ENCODE peak calls at places on chromosomes 7 and 10, in seven cellular contexts. One of them, this sample, is unnamed. For H3K4me1, the result is how much of the 10 kb centered on the place peaks cover.

GRCh38 chr10:101292194-101293006 is 61.6 kb upstream of the BTRC start:
- DNase-seq in transverse colon: no peak
- DNase-seq in IMR-90: no peak
- DNase-seq in hepatocyte: peak
- DNase-seq in upper lobe of left lung: peak
- DNase-seq in HepG2: no peak
- DNase-seq in endothelial cell of umbilical vein: peak
- DNase-seq in this sample: no peak

GRCh38 chr10:44994752-44995530 is 5.8 kb upstream of the ZNF22 start:
- DNase-seq in transverse colon: no peak
- DNase-seq in IMR-90: no peak
- DNase-seq in hepatocyte: no peak
- DNase-seq in upper lobe of left lung: no peak
- DNase-seq in HepG2: no peak
- DNase-seq in endothelial cell of umbilical vein: no peak
- DNase-seq in this sample: no peak

GRCh38 chr7:142516038-142516501 is 233.2 kb upstream of the PRSS1 start:
- DNase-seq in transverse colon: peak
- DNase-seq in IMR-90: peak
- DNase-seq in hepatocyte: peak
- DNase-seq in upper lobe of left lung: no peak
- DNase-seq in HepG2: peak
- DNase-seq in endothelial cell of umbilical vein: peak
- DNase-seq in this sample: peak

GRCh38 chr10:6128591-6129383 is 40.0 kb downstream of the RBM17 start:
- DNase-seq in transverse colon: no peak
- DNase-seq in IMR-90: peak
- DNase-seq in hepatocyte: peak
- DNase-seq in upper lobe of left lung: no peak
- DNase-seq in HepG2: no peak
- DNase-seq in endothelial cell of umbilical vein: peak
- DNase-seq in this sample: peak

GRCh38 chr10:33465747-33466146 is 131.3 kb upstream of the NRP1 start:
- DNase-seq in transverse colon: no peak
- DNase-seq in IMR-90: peak
- DNase-seq in hepatocyte: no peak
- DNase-seq in upper lobe of left lung: no peak
- DNase-seq in HepG2: no peak
- DNase-seq in endothelial cell of umbilical vein: no peak
- DNase-seq in this sample: no peak

GRCh38 chr10:18616337-18616736 is 35.0 kb downstream of the NSUN6 start:
- DNase-seq in transverse colon: no peak
- DNase-seq in IMR-90: no peak
- DNase-seq in hepatocyte: no peak
- DNase-seq in upper lobe of left lung: no peak
- DNase-seq in HepG2: no peak
- DNase-seq in endothelial cell of umbilical vein: peak
- DNase-seq in this sample: no peak

GRCh38 chr10:15345450-15345849 is 25.6 kb downstream of the FAM171A1 start:
- DNase-seq in transverse colon: no peak
- DNase-seq in IMR-90: no peak
- DNase-seq in hepatocyte: no peak
- DNase-seq in upper lobe of left lung: no peak
- DNase-seq in HepG2: no peak
- DNase-seq in endothelial cell of umbilical vein: no peak
- DNase-seq in this sample: no peak

GRCh38 chr7:91465595-91466061 is 201.4 kb downstream of the FZD1 start:
- DNase-seq in transverse colon: no peak
- DNase-seq in IMR-90: no peak
- DNase-seq in hepatocyte: no peak
- DNase-seq in upper lobe of left lung: no peak
- DNase-seq in HepG2: no peak
- DNase-seq in endothelial cell of umbilical vein: peak
- DNase-seq in this sample: no peak

GRCh38 chr7:46933596-46933995 is 648.3 kb downstream of the TNS3 start:
- DNase-seq in transverse colon: no peak
- DNase-seq in IMR-90: no peak
- DNase-seq in hepatocyte: no peak
- DNase-seq in upper lobe of left lung: no peak
- DNase-seq in HepG2: no peak
- DNase-seq in endothelial cell of umbilical vein: peak
- DNase-seq in this sample: no peak

GRCh38 chr10:89296227-89296648 is 5.6 kb upstream of the IFIT2 start:
- DNase-seq in transverse colon: no peak
- DNase-seq in IMR-90: peak
- DNase-seq in hepatocyte: no peak
- DNase-seq in upper lobe of left lung: no peak
- DNase-seq in HepG2: no peak
- DNase-seq in endothelial cell of umbilical vein: no peak
- DNase-seq in this sample: peak

GRCh38 chr10:133032231-133032630 is 55.5 kb upstream of the ADGRA1 start:
- DNase-seq in transverse colon: no peak
- DNase-seq in IMR-90: no peak
- DNase-seq in hepatocyte: no peak
- DNase-seq in upper lobe of left lung: peak
- DNase-seq in HepG2: no peak
- DNase-seq in endothelial cell of umbilical vein: no peak
- DNase-seq in this sample: no peak

GRCh38 chr7:116395125-116395791 is 104.3 kb upstream of the CAV2 start:
- DNase-seq in transverse colon: no peak
- DNase-seq in IMR-90: peak
- DNase-seq in hepatocyte: peak
- DNase-seq in upper lobe of left lung: no peak
- DNase-seq in HepG2: no peak
- DNase-seq in endothelial cell of umbilical vein: peak
- DNase-seq in this sample: peak

GRCh38 chr10:92291610-92291859 is 568 bp downstream of the MARCHF5 start:
- DNase-seq in transverse colon: no peak
- DNase-seq in IMR-90: no peak
- DNase-seq in hepatocyte: no peak
- DNase-seq in upper lobe of left lung: no peak
- DNase-seq in HepG2: no peak
- DNase-seq in endothelial cell of umbilical vein: no peak
- DNase-seq in this sample: no peak

GRCh38 chr10:1726861-1727260 is 10.5 kb downstream of the ADARB2 start:
- DNase-seq in transverse colon: no peak
- DNase-seq in IMR-90: no peak
- DNase-seq in hepatocyte: no peak
- DNase-seq in upper lobe of left lung: no peak
- DNase-seq in HepG2: no peak
- DNase-seq in endothelial cell of umbilical vein: no peak
- DNase-seq in this sample: no peak

GRCh38 chr7:41103331-41103730 is 599.6 kb downstream of the INHBA start:
- DNase-seq in transverse colon: no peak
- DNase-seq in IMR-90: peak
- DNase-seq in hepatocyte: no peak
- DNase-seq in upper lobe of left lung: no peak
- DNase-seq in HepG2: no peak
- DNase-seq in endothelial cell of umbilical vein: no peak
- DNase-seq in this sample: peak

GRCh38 chr10:108544500-108545120 is 1378.7 kb downstream of the XPNPEP1 start:
- DNase-seq in transverse colon: peak
- DNase-seq in IMR-90: peak
- DNase-seq in hepatocyte: peak
- DNase-seq in upper lobe of left lung: no peak
- DNase-seq in HepG2: peak
- DNase-seq in endothelial cell of umbilical vein: peak
- DNase-seq in this sample: peak

GRCh38 chr7:40721344-40721949 is 586.6 kb downstream of the SUGCT start:
- DNase-seq in transverse colon: no peak
- DNase-seq in IMR-90: no peak
- DNase-seq in hepatocyte: no peak
- DNase-seq in upper lobe of left lung: no peak
- DNase-seq in HepG2: no peak
- DNase-seq in endothelial cell of umbilical vein: no peak
- DNase-seq in this sample: no peak

GRCh38 chr7:68820321-68820720 is 778.0 kb upstream of the AUTS2 start:
- DNase-seq in transverse colon: no peak
- DNase-seq in IMR-90: no peak
- DNase-seq in hepatocyte: no peak
- DNase-seq in upper lobe of left lung: no peak
- DNase-seq in HepG2: no peak
- DNase-seq in endothelial cell of umbilical vein: no peak
- DNase-seq in this sample: no peak

GRCh38 chr10:96216775-96217174 is 54.6 kb downstream of the BLNK start:
- DNase-seq in transverse colon: no peak
- DNase-seq in IMR-90: no peak
- DNase-seq in hepatocyte: no peak
- DNase-seq in upper lobe of left lung: no peak
- DNase-seq in HepG2: no peak
- DNase-seq in endothelial cell of umbilical vein: no peak
- DNase-seq in this sample: no peak

GRCh38 chr10:79351332-79351731 is 4.1 kb downstream of the PPIF start:
- DNase-seq in transverse colon: no peak
- DNase-seq in IMR-90: no peak
- DNase-seq in hepatocyte: no peak
- DNase-seq in upper lobe of left lung: no peak
- DNase-seq in HepG2: no peak
- DNase-seq in endothelial cell of umbilical vein: no peak
- DNase-seq in this sample: no peak

GRCh38 chr10:14555806-14556205 is 218.9 kb downstream of the FAM107B start:
- DNase-seq in transverse colon: no peak
- DNase-seq in IMR-90: no peak
- DNase-seq in hepatocyte: no peak
- DNase-seq in upper lobe of left lung: no peak
- DNase-seq in HepG2: no peak
- DNase-seq in endothelial cell of umbilical vein: no peak
- DNase-seq in this sample: no peak

GRCh38 chr10:17984056-17984455 is 32.3 kb downstream of the SLC39A12 start:
- DNase-seq in transverse colon: no peak
- DNase-seq in IMR-90: peak
- DNase-seq in hepatocyte: no peak
- DNase-seq in upper lobe of left lung: no peak
- DNase-seq in HepG2: no peak
- DNase-seq in endothelial cell of umbilical vein: no peak
- DNase-seq in this sample: peak

DNA sequence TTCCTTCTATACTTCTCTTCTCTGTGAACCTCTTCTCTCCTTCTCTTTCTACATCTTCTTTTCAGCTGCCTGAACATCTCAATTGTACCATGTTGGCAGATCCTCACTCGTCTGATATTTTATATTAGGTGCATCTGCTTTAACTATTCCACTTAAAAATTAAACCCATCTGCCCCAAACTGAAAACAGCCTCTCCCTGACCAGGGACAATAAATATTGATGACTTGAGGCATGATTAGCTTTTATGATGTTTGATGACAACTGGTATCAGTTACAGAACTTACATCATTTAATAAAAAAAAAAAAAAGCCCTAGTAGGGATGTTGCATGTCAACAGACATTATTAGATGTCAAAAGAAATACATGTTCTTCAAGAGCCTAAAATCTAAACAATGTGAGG is 79.8 kb upstream of the HABP2 start:
- DNase-seq in transverse colon: no peak
- DNase-seq in IMR-90: no peak
- DNase-seq in hepatocyte: no peak
- DNase-seq in upper lobe of left lung: no peak
- DNase-seq in HepG2: no peak
- DNase-seq in endothelial cell of umbilical vein: no peak
- DNase-seq in this sample: no peak
- TF ChIP-seq CTCF in transverse colon: no peak
- TF ChIP-seq CTCF in IMR-90: no peak
- TF ChIP-seq CTCF in hepatocyte: no peak
- TF ChIP-seq CTCF in upper lobe of left lung: no peak
- TF ChIP-seq CTCF in HepG2: no peak
- TF ChIP-seq CTCF in endothelial cell of umbilical vein: no peak
- TF ChIP-seq CTCF in this sample: no peak

GRCh38 chr7:101112233-101112632 is 14.7 kb upstream of the SERPINE1 start:
- DNase-seq in transverse colon: no peak
- DNase-seq in IMR-90: no peak
- DNase-seq in hepatocyte: no peak
- DNase-seq in upper lobe of left lung: no peak
- DNase-seq in HepG2: no peak
- DNase-seq in endothelial cell of umbilical vein: peak
- DNase-seq in this sample: no peak
- H3K4me1 ChIP-seq in transverse colon: under half
- H3K4me1 ChIP-seq in IMR-90: under half
- H3K4me1 ChIP-seq in hepatocyte: under half
- H3K4me1 ChIP-seq in upper lobe of left lung: under half
- H3K4me1 ChIP-seq in HepG2: half or more
- H3K4me1 ChIP-seq in endothelial cell of umbilical vein: half or more
- H3K4me1 ChIP-seq in this sample: under half

GRCh38 chr10:52740155-52740549 is 32.4 kb downstream of the MBL2 start:
- DNase-seq in transverse colon: no peak
- DNase-seq in IMR-90: no peak
- DNase-seq in hepatocyte: no peak
- DNase-seq in upper lobe of left lung: no peak
- DNase-seq in HepG2: no peak
- DNase-seq in endothelial cell of umbilical vein: no peak
- DNase-seq in this sample: no peak

GRCh38 chr10:52739380-52740154 is 33.0 kb downstream of the MBL2 start:
- DNase-seq in transverse colon: no peak
- DNase-seq in IMR-90: no peak
- DNase-seq in hepatocyte: no peak
- DNase-seq in upper lobe of left lung: no peak
- DNase-seq in HepG2: no peak
- DNase-seq in endothelial cell of umbilical vein: no peak
- DNase-seq in this sample: no peak

GRCh38 chr10:52741851-52742250 is 30.7 kb downstream of the MBL2 start:
- DNase-seq in transverse colon: no peak
- DNase-seq in IMR-90: no peak
- DNase-seq in hepatocyte: no peak
- DNase-seq in upper lobe of left lung: no peak
- DNase-seq in HepG2: no peak
- DNase-seq in endothelial cell of umbilical vein: no peak
- DNase-seq in this sample: peak

GRCh38 chr10:52742723-52743122 is 29.9 kb downstream of the MBL2 start:
- DNase-seq in transverse colon: no peak
- DNase-seq in IMR-90: no peak
- DNase-seq in hepatocyte: no peak
- DNase-seq in upper lobe of left lung: no peak
- DNase-seq in HepG2: no peak
- DNase-seq in endothelial cell of umbilical vein: no peak
- DNase-seq in this sample: no peak

GRCh38 chr10:52740913-52741675 is 31.5 kb downstream of the MBL2 start:
- DNase-seq in transverse colon: peak
- DNase-seq in IMR-90: peak
- DNase-seq in hepatocyte: peak
- DNase-seq in upper lobe of left lung: no peak
- DNase-seq in HepG2: peak
- DNase-seq in endothelial cell of umbilical vein: peak
- DNase-seq in this sample: peak
- TF ChIP-seq CTCF in transverse colon: peak
- TF ChIP-seq CTCF in IMR-90: peak
- TF ChIP-seq CTCF in hepatocyte: peak
- TF ChIP-seq CTCF in upper lobe of left lung: peak
- TF ChIP-seq CTCF in HepG2: peak
- TF ChIP-seq CTCF in endothelial cell of umbilical vein: peak
- TF ChIP-seq CTCF in this sample: peak

GRCh38 chr7:24820730-24821044 is 63.4 kb upstream of the GSDME start:
- DNase-seq in transverse colon: no peak
- DNase-seq in IMR-90: no peak
- DNase-seq in hepatocyte: peak
- DNase-seq in upper lobe of left lung: no peak
- DNase-seq in HepG2: peak
- DNase-seq in endothelial cell of umbilical vein: no peak
- DNase-seq in this sample: no peak
- H3K4me1 ChIP-seq in transverse colon: under half
- H3K4me1 ChIP-seq in IMR-90: under half
- H3K4me1 ChIP-seq in hepatocyte: under half
- H3K4me1 ChIP-seq in upper lobe of left lung: under half
- H3K4me1 ChIP-seq in HepG2: under half
- H3K4me1 ChIP-seq in endothelial cell of umbilical vein: under half
- H3K4me1 ChIP-seq in this sample: under half

This sample was measured in foreskin keratinocyte.